ENCODE peak calls at places on chromosome 7, in six cellular contexts. U, E, Z, Y, B and X are unnamed samples.

GRCh38 chr7:146096994-146097393 is 19.6 kb upstream of the CNTNAP2 start:
- DNase-seq in B (no peak), U (no peak), E (no peak), Y (peak; percentile 50), Z (no peak), X (no peak)

GRCh38 chr7:99099499-99100077 is 44.3 kb downstream of the SMURF1 start:
- DNase-seq in B (no peak), E (no peak), U (no peak), Z (no peak), Y (no peak), X (no peak)

GRCh38 chr7:77537595-77538185 is 595 bp downstream of the PTPN12 start:
- DNase-seq in B (no peak), U (peak; percentile 72), Y (peak; percentile 91), Z (no peak), E (peak; percentile 16), X (peak; percentile 62)

GRCh38 chr7:2637066-2637471 is 5.3 kb downstream of the TTYH3 start:
- DNase-seq in Y (no peak), Z (no peak), U (no peak), E (no peak), B (no peak), X (no peak)

GRCh38 chr7:42645906-42646305 is 266.0 kb downstream of the C7orf25 start:
- DNase-seq in B (no peak), E (no peak), U (no peak), Y (no peak), Z (no peak), X (no peak)

GRCh38 chr7:44289341-44290249 is 35.8 kb downstream of the CAMK2B start:
- DNase-seq in U (peak; percentile 63), Y (no peak), Z (peak; percentile 8), B (no peak), E (no peak), X (no peak)

GRCh38 chr7:157577796-157578339 is 241.1 kb downstream of the DNAJB6 start:
- DNase-seq in Z (no peak), Y (no peak), B (no peak), U (no peak), E (no peak), X (no peak)

GRCh38 chr7:51229106-51229537 is 87.5 kb downstream of the COBL start:
- DNase-seq in Y (no peak), E (no peak), U (no peak), Z (no peak), B (no peak), X (no peak)

GRCh38 chr7:74254858-74255379 is 720 bp upstream of the RFC2 start:
- DNase-seq in U (no peak), Z (no peak), B (no peak), Y (no peak), E (no peak), X (no peak)

GRCh38 chr7:131109011-131109756 is 218.5 kb upstream of the MKLN1 start:
- DNase-seq in E (no peak), Z (no peak), Y (peak; percentile 46), B (no peak), U (no peak), X (no peak)

GRCh38 chr7:73999664-74000420 is 28.1 kb upstream of the ELN start:
- DNase-seq in U (no peak), Z (peak; percentile 61), Y (no peak), E (no peak), B (no peak), X (no peak)

GRCh38 chr7:9921326-9921725 is 1052.3 kb upstream of the PHF14 start:
- DNase-seq in U (no peak), E (no peak), B (no peak), Y (no peak), Z (no peak), X (no peak)

GRCh38 chr7:21023841-21024502 is 237.3 kb upstream of the SP8 start:
- DNase-seq in E (no peak), U (no peak), Y (peak; percentile 51), Z (no peak), B (no peak), X (no peak)

GRCh38 chr7:19116121-19117080 is 1.0 kb downstream of the TWIST1 start:
- DNase-seq in E (no peak), Y (peak; percentile 89), B (no peak), Z (no peak), U (no peak), X (peak; percentile 66)

GRCh38 chr7:48537561-48537960 is 366.3 kb downstream of the ABCA13 start:
- DNase-seq in Y (no peak), Z (no peak), U (no peak), E (no peak), B (no peak), X (no peak)

GRCh38 chr7:36037121-36037662 is 115.9 kb upstream of the EEPD1 start:
- DNase-seq in B (peak; percentile 91), Y (peak; percentile 42), E (no peak), U (no peak), Z (no peak), X (peak; percentile 79)

GRCh38 chr7:67438913-67439312 is 442.3 kb downstream of the TYW1 start:
- DNase-seq in B (no peak), E (no peak), Y (no peak), U (no peak), Z (no peak), X (no peak)

GRCh38 chr7:79453558-79454324 is at the start of gene MAGI2:
- DNase-seq in Z (peak; percentile 77), B (peak; percentile 82), E (no peak), U (peak; percentile 87), Y (no peak), X (peak; percentile 78)

GRCh38 chr7:12064716-12065115 is 146.4 kb upstream of the TMEM106B start:
- DNase-seq in Z (no peak), U (no peak), E (no peak), B (no peak), Y (no peak), X (no peak)

GRCh38 chr7:128170461-128170860 is 70.6 kb upstream of the LEP start:
- DNase-seq in Z (no peak), E (no peak), B (no peak), Y (no peak), U (no peak), X (no peak)

GRCh38 chr7:123977081-123977480 is 52.0 kb downstream of the SPAM1 start:
- DNase-seq in B (no peak), Z (no peak), Y (no peak), E (no peak), U (no peak), X (no peak)